ENCODE peak calls at places on chromosome 17, in four cellular contexts. O, M, F and Z are unnamed samples.

GRCh38 chr17:43769426-43769825 is 9.4 kb downstream of the DUSP3 start:
- DNase-seq in M (no peak), O (no peak), F (no peak), Z (no peak)

GRCh38 chr17:36879599-36880255 is 57.5 kb upstream of the LHX1 start:
- DNase-seq in O (no peak), F (no peak), M (no peak), Z (no peak)

GRCh38 chr17:81512984-81513668 is 527 bp upstream of the ACTG1 start:
- DNase-seq in F (peak), O (peak), M (peak), Z (peak)

GRCh38 chr17:56172517-56172982 is 19.3 kb downstream of the ANKFN1 start:
- DNase-seq in O (no peak), F (peak), M (no peak), Z (no peak)

GRCh38 chr17:51059781-51060180 is 60.9 kb downstream of the SPAG9 start:
- DNase-seq in F (no peak), M (no peak), O (no peak), Z (no peak)

GRCh38 chr17:43932357-43932756 is 9.9 kb downstream of the PPY start:
- DNase-seq in O (no peak), F (no peak), M (no peak), Z (no peak)

GRCh38 chr17:29140051-29140582 is 40.1 kb downstream of the MYO18A start:
- DNase-seq in O (peak), F (peak), M (peak), Z (peak)

GRCh38 chr17:19023209-19023999 is 18.8 kb upstream of the FAM83G start:
- DNase-seq in F (no peak), M (peak), O (no peak), Z (no peak)

GRCh38 chr17:63491976-63492575 is 15.2 kb downstream of the ACE start:
- DNase-seq in F (no peak), O (no peak), M (no peak), Z (no peak)

GRCh38 chr17:48760411-48760810 is 31.9 kb upstream of the HOXB13 start:
- DNase-seq in M (no peak), F (no peak), O (no peak), Z (no peak)

GRCh38 chr17:55072910-55073309 is 104.3 kb downstream of the STXBP4 start:
- DNase-seq in F (peak), M (no peak), O (no peak), Z (peak)

DNA sequence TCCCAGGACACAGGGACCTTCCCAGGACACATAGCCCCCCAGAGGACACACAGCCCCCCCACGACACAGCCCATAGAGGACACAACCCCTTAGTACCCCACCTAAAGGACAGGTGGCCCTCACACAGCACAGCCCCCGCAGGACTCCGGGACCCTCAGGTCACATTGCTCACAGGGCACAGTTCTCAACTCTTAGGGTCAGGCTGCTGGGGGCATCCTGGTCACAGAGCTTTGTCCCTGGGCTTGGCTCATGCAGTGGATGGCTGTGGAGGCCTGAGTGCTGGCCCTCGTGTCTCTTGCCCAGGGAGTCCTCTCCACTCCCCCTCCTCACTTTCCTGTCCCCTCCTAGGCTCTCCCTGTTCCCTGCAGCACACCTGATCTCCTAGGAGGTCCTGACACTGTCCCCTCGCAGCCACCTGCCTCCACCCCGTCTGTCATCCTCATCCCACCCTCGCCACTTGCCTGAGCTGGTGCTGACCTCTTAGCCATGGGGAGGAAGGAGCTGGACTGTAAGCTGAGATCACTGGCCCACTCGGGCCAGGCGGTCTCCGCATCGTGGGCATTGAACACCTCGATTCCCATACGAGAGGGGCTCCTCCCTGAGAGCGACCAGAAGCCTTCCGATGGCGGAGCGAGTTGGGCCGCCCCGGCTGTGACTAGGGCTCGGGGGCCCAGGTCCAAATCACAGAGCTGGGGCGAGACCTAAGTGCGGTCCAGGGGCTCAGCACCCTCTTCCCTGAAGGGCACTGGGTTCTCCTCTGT is 1.4 kb upstream of the WDR45B start:
- DNase-seq in M (peak), F (no peak), O (no peak), Z (no peak)
- H3K27ac ChIP-seq in M (no peak), F (no peak), O (no peak), Z (no peak)

GRCh38 chr17:69227536-69227935 is 1.1 kb downstream of the ABCA10 start:
- DNase-seq in M (no peak), O (no peak), F (no peak), Z (no peak)
- H3K4me3 ChIP-seq in M (peak), O (no peak), F (peak), Z (no peak)

DNA sequence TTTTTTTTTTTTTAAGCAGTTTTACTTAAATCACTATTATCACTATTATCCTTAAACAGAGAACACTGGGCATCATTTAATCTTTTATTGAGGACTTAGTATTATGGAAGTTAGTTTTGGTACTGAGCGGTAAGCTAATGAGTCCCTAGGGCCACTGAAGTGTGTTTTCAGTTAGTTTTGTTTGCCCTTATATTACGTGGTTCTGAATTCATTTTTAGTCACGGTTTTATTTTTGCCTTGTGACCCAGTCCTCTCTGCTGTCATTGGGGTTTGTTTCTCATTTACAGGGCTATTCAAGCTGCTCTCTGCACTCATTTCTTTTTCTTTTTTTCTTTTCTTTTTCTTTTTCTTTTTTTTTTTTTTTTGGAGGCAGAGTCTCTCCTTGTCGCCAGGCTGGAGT is 17.3 kb downstream of the RABEP1 start:
- DNase-seq in O (no peak), M (no peak), F (no peak), Z (no peak)
- H3K27ac ChIP-seq in O (no peak), M (no peak), F (no peak), Z (no peak)

GRCh38 chr17:77963441-77963840 is 4.9 kb downstream of the TNRC6C start:
- DNase-seq in O (peak), M (no peak), F (peak), Z (peak)
- H3K4me3 ChIP-seq in O (no peak), M (no peak), F (no peak), Z (peak)

GRCh38 chr17:71168083-71168741 is 952.6 kb upstream of the SOX9 start:
- DNase-seq in O (no peak), M (no peak), F (no peak), Z (no peak)

GRCh38 chr17:71163121-71163812 is 957.6 kb upstream of the SOX9 start:
- DNase-seq in M (no peak), F (no peak), O (no peak), Z (no peak)

GRCh38 chr17:71163813-71164122 is 957.1 kb upstream of the SOX9 start:
- DNase-seq in M (no peak), O (no peak), F (no peak), Z (no peak)
- H3K27ac ChIP-seq in M (no peak), O (no peak), F (no peak), Z (no peak)

GRCh38 chr17:30503558-30503957 is 26.4 kb downstream of the GOSR1 start:
- DNase-seq in F (no peak), M (no peak), O (no peak), Z (no peak)
- H3K4me3 ChIP-seq in F (no peak), M (no peak), O (no peak), Z (no peak)

GRCh38 chr17:16379654-16380053 is 1.2 kb upstream of the UBB start:
- DNase-seq in F (no peak), M (no peak), O (no peak), Z (no peak)
- H3K27ac ChIP-seq in F (no peak), M (no peak), O (no peak), Z (no peak)

DNA sequence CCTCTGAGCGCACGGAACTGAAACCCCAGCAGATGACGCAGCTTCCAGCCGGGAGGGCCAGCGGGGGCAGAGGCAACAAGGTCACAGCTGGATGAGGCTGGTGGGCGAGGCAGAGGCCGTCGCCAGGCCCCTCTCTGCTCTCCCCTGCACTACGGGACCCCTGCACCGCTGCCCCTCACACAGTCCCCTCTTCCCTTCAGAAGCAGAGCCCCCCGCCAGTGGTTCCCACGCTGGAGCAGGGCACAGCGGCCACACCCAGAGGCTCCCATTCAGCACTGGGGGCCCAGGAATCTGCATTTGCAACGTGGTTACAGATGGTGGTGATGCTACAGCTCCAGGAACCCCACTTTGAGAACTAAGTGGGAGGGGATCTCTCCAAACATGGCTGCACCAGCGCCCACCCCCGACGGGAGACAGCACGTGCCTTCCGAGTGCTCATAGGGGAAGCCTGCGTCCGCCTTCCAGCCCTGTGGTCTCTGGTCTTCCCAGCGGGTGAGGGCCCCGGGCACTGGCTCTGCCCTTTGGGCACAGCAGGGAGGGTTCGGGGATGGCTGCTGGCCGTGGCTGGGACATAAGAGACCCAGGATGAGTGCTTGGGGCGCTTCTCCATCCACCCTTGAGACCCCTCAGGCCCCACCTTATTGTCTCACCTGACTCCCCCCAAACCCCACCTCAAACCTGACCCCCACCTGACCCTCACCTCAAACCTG is 4.7 kb upstream of the RAB40B start:
- DNase-seq in M (peak), F (no peak), O (no peak), Z (no peak)
- H3K4me3 ChIP-seq in M (no peak), F (no peak), O (no peak), Z (no peak)